ENCODE peak calls at places on chromosomes 11 and 22, in six cellular contexts. W, G, E, J, F and Y are unnamed samples.

GRCh38 chr11:46346886-46347636 is at the start of gene DGKZ:
- DNase-seq in F (no peak), G (peak), W (peak), E (no peak), J (peak), Y (peak)

GRCh38 chr22:32562396-32562795 is 87.8 kb downstream of the FBXO7 start:
- DNase-seq in J (no peak), W (no peak), E (no peak), F (no peak), G (no peak), Y (no peak)

GRCh38 chr11:2537010-2537695 is 92.3 kb downstream of the KCNQ1 start:
- DNase-seq in W (no peak), E (no peak), F (no peak), J (no peak), G (no peak), Y (no peak)

GRCh38 chr11:23123766-23124165 is 263.5 kb upstream of the CCDC179 start:
- DNase-seq in G (no peak), F (no peak), E (no peak), W (no peak), J (no peak), Y (no peak)

GRCh38 chr11:10930961-10931760 is 73.3 kb upstream of the ZBED5 start:
- DNase-seq in J (peak), E (no peak), W (peak), F (no peak), G (no peak), Y (peak)

GRCh38 chr11:28606930-28607329 is 498.7 kb downstream of the METTL15 start:
- DNase-seq in F (no peak), W (no peak), J (no peak), G (no peak), E (no peak), Y (no peak)

GRCh38 chr11:103294516-103294915 is 185.3 kb downstream of the DYNC2H1 start:
- DNase-seq in W (no peak), E (no peak), F (no peak), G (no peak), J (no peak), Y (no peak)

GRCh38 chr22:31683181-31684105 is 21.4 kb upstream of the PISD start:
- DNase-seq in F (no peak), G (no peak), W (no peak), E (no peak), J (no peak), Y (no peak)

GRCh38 chr11:84905411-84905810 is 721.7 kb downstream of the DLG2 start:
- DNase-seq in W (no peak), F (no peak), E (no peak), J (no peak), G (no peak), Y (no peak)

GRCh38 chr11:129972596-129972995 is 30.0 kb downstream of the PRDM10 start:
- DNase-seq in J (no peak), E (no peak), G (no peak), F (no peak), W (no peak), Y (no peak)

GRCh38 chr11:128394436-128395089 is 192.8 kb downstream of the ETS1 start:
- DNase-seq in G (no peak), W (no peak), F (no peak), J (no peak), E (no peak), Y (no peak)

GRCh38 chr11:129645943-129646342 is 169.7 kb upstream of the TMEM45B start:
- DNase-seq in E (no peak), J (no peak), W (no peak), G (no peak), F (no peak), Y (no peak)

GRCh38 chr11:126414615-126415014 is 59.1 kb downstream of the ST3GAL4 start:
- DNase-seq in W (no peak), F (no peak), E (no peak), G (no peak), J (no peak), Y (no peak)

GRCh38 chr11:126415669-126416420 is 60.4 kb downstream of the ST3GAL4 start:
- DNase-seq in W (no peak), G (no peak), J (no peak), E (no peak), F (no peak), Y (no peak)

GRCh38 chr11:126415128-126415527 is 59.6 kb downstream of the ST3GAL4 start:
- DNase-seq in W (no peak), J (no peak), F (no peak), E (no peak), G (no peak), Y (no peak)

GRCh38 chr11:126417463-126417862 is 62.0 kb downstream of the ST3GAL4 start:
- DNase-seq in W (no peak), J (no peak), E (no peak), F (no peak), G (no peak), Y (no peak)

GRCh38 chr11:126416542-126417090 is 61.1 kb downstream of the ST3GAL4 start:
- DNase-seq in E (peak), F (no peak), W (no peak), J (peak), G (no peak), Y (peak)
- TF ChIP-seq POLR2AphosphoS5 in E (no peak), F (peak), W (no peak), J (no peak), G (no peak), Y (no peak)

GRCh38 chr11:58958500-58958899 is 19.2 kb downstream of the GLYATL1 start:
- DNase-seq in F (peak), W (peak), G (peak), J (peak), E (peak), Y (peak)
- TF ChIP-seq TAF1 in F (no peak), W (no peak), G (no peak), J (no peak), E (no peak), Y (no peak)

DNA sequence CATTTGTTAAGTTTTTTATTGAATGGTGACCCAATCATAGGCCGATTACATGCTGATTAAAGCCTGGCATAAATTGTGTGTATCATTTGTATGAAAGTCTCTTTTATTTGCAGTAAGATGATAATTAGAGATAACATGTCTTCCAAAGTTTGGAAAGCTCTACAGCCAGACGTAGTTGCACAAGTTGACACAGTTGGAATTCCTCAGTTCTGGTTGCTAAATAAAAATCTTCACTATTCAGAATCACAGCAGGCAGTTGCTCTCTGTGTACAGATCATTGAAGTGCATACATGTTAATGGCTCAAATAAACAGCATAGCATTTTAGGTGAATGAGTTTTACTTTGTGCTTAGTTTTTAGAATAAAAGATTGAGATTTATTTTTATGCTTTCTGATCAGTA is 69.5 kb downstream of the ARHGAP42 start:
- DNase-seq in G (no peak), F (no peak), W (no peak), J (no peak), E (no peak), Y (no peak)
- TF ChIP-seq POLR2A in G (no peak), F (no peak), W (no peak), J (no peak), E (no peak), Y (no peak)

GRCh38 chr11:3947084-3947483 is 91.6 kb downstream of the STIM1 start:
- DNase-seq in G (no peak), J (no peak), F (no peak), E (peak), W (no peak), Y (no peak)
- TF ChIP-seq POLR2AphosphoS5 in G (no peak), J (no peak), F (no peak), E (no peak), W (no peak), Y (no peak)

DNA sequence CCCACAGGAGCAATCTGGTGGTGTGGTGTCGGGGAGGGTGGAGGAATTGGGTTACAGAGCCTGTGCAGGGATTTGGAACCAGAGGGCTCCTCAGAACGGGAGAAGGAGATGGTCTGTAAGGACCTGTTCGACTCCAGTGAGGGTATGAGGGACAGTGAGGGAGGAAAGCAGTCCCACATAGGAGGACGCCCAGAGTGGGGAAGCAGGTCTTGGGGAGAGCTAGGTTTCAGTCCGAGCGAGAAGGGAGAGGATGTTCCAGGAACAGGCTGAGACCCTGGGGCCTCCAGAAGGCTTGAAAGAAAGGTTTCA is 32.0 kb upstream of the GNAZ start:
- DNase-seq in G (no peak), W (peak), F (no peak), J (no peak), E (no peak), Y (no peak)
- TF ChIP-seq TAF1 in G (no peak), W (no peak), F (no peak), J (no peak), E (no peak), Y (no peak)

DNA sequence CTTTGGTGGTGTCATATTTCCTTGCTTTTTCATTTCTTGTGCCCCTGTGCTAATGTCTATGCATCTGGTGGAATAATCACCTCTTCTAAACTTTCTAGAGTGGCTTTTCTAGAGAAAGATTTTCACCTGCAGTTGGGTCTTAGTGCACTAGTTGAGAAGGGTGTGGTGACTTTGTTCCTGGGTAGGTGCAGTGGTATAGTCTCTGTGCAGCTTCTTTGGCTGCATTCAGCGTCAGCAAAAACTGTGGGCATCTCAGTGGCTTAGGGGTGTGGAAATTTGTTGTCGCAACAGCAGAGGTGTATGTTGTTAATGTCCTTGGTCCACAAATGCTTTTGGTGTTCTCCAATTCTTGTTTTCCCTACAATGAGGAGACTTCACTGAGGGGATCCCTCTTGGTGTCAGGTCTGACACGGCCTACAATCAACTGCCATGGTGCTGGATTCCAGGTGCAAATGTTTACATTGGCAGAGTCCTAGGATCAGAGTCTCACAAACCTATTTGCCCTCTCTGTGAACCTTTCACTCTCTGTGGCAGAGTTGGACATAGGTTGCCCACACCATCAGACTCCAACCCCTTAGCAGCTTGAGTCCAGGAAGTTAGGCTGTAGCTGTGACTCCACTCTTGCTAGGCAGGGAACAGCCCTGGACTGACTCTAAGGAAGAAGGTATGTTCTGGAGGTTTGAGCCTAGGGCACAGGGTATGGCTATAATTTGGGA is 48.8 kb downstream of the GDPD4 start:
- DNase-seq in W (no peak), J (no peak), F (no peak), E (no peak), G (peak), Y (no peak)
- TF ChIP-seq POLR2A in W (no peak), J (no peak), F (no peak), E (no peak), G (no peak), Y (no peak)

DNA sequence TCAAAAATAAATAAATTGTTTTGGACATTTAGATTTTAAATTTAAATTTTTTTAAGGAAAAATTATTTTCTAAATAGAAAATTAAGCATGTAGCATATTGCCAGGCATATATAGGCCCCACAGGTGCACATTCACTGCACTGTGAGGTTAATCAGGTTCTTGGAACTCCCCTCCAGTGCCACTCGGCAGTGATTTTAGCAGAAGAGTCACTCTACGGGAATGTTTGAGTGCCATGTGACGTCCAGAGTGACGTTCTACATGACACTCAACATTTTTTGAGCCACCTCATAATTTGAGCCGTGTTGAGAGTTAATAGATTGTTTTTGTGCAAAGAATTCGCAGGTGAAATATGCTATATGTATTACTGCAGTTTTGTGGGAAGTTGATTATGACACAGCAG is 77.4 kb downstream of the SWAP70 start:
- DNase-seq in E (no peak), F (no peak), W (no peak), G (no peak), J (no peak), Y (no peak)
- TF ChIP-seq POLR2AphosphoS5 in E (no peak), F (no peak), W (no peak), G (no peak), J (no peak), Y (no peak)

GRCh38 chr11:112195906-112196305 is 20.6 kb downstream of the BCO2 start:
- DNase-seq in F (no peak), J (no peak), W (no peak), E (no peak), G (no peak), Y (no peak)
- TF ChIP-seq TAF1 in F (no peak), J (no peak), W (no peak), E (no peak), G (no peak), Y (no peak)